ENCODE peak calls at places on chromosomes 3 and 15, in four cellular contexts. One of them, this sample, is unnamed.

GRCh38 chr3:71441217-71441924 is 142.2 kb downstream of the FOXP1 start:
- DNase-seq in upper lobe of right lung: peak; percentile 73
- DNase-seq in mucosa of descending colon: no peak
- DNase-seq in fibroblast of mammary gland: no peak
- DNase-seq in this sample: no peak

GRCh38 chr3:184656991-184657669 is 54.7 kb downstream of the MAGEF1 start:
- DNase-seq in upper lobe of right lung: no peak
- DNase-seq in fibroblast of mammary gland: peak; percentile 85
- DNase-seq in mucosa of descending colon: no peak
- DNase-seq in this sample: peak; percentile 76

GRCh38 chr3:67418539-67419529 is 235.6 kb downstream of the SUCLG2 start:
- DNase-seq in fibroblast of mammary gland: peak; percentile 16
- DNase-seq in upper lobe of right lung: no peak
- DNase-seq in mucosa of descending colon: no peak
- DNase-seq in this sample: no peak

GRCh38 chr3:36063992-36064391 is 316.3 kb upstream of the STAC start:
- DNase-seq in fibroblast of mammary gland: no peak
- DNase-seq in upper lobe of right lung: no peak
- DNase-seq in mucosa of descending colon: no peak
- DNase-seq in this sample: no peak

GRCh38 chr3:85304360-85304964 is 345.7 kb downstream of the CADM2 start:
- DNase-seq in fibroblast of mammary gland: no peak
- DNase-seq in mucosa of descending colon: no peak
- DNase-seq in upper lobe of right lung: no peak
- DNase-seq in this sample: no peak

GRCh38 chr3:123046262-123046873 is 18.8 kb upstream of the SEMA5B start:
- DNase-seq in fibroblast of mammary gland: no peak
- DNase-seq in mucosa of descending colon: no peak
- DNase-seq in upper lobe of right lung: no peak
- DNase-seq in this sample: no peak

GRCh38 chr3:3071136-3071535 is 39.0 kb downstream of the IL5RA start:
- DNase-seq in upper lobe of right lung: no peak
- DNase-seq in mucosa of descending colon: no peak
- DNase-seq in fibroblast of mammary gland: no peak
- DNase-seq in this sample: peak; percentile 17

GRCh38 chr3:79203144-79203519 is 564.7 kb downstream of the ROBO1 start:
- DNase-seq in fibroblast of mammary gland: no peak
- DNase-seq in upper lobe of right lung: no peak
- DNase-seq in mucosa of descending colon: no peak
- DNase-seq in this sample: no peak

GRCh38 chr3:193826126-193826795 is 233.3 kb downstream of the OPA1 start:
- DNase-seq in fibroblast of mammary gland: peak; percentile 80
- DNase-seq in upper lobe of right lung: no peak
- DNase-seq in mucosa of descending colon: peak; percentile 63
- DNase-seq in this sample: peak; percentile 54

GRCh38 chr15:30885814-30886213 is 17.9 kb upstream of the FAN1 start:
- DNase-seq in mucosa of descending colon: peak; percentile 9
- DNase-seq in fibroblast of mammary gland: peak; percentile 14
- DNase-seq in upper lobe of right lung: no peak
- DNase-seq in this sample: peak; percentile 26

GRCh38 chr3:194548346-194549321 is 61.8 kb upstream of the ATP13A3 start:
- DNase-seq in upper lobe of right lung: no peak
- DNase-seq in fibroblast of mammary gland: no peak
- DNase-seq in mucosa of descending colon: no peak
- DNase-seq in this sample: peak; percentile 57

GRCh38 chr3:132785292-132785691 is 63.1 kb upstream of the NPHP3 start:
- DNase-seq in upper lobe of right lung: no peak
- DNase-seq in mucosa of descending colon: no peak
- DNase-seq in fibroblast of mammary gland: peak; percentile 52
- DNase-seq in this sample: peak; percentile 52

GRCh38 chr15:79071901-79072300 is 18.7 kb downstream of the RASGRF1 start:
- DNase-seq in upper lobe of right lung: no peak
- DNase-seq in fibroblast of mammary gland: peak; percentile 22
- DNase-seq in mucosa of descending colon: no peak
- DNase-seq in this sample: peak; percentile 24

GRCh38 chr3:186669378-186670084 is 3.7 kb downstream of the HRG start:
- DNase-seq in fibroblast of mammary gland: no peak
- DNase-seq in mucosa of descending colon: no peak
- DNase-seq in upper lobe of right lung: no peak
- DNase-seq in this sample: no peak

GRCh38 chr15:82108489-82109078 is 62.8 kb upstream of the MEX3B start:
- DNase-seq in fibroblast of mammary gland: peak; percentile 35
- DNase-seq in mucosa of descending colon: peak; percentile 78
- DNase-seq in upper lobe of right lung: peak; percentile 82
- DNase-seq in this sample: peak; percentile 58

GRCh38 chr3:134486577-134487041 is 752 bp downstream of the CEP63 start:
- DNase-seq in upper lobe of right lung: no peak
- DNase-seq in mucosa of descending colon: no peak
- DNase-seq in fibroblast of mammary gland: peak; percentile 69
- DNase-seq in this sample: peak; percentile 56

GRCh38 chr3:108106449-108106848 is 15.6 kb upstream of the CD47 start:
- DNase-seq in mucosa of descending colon: no peak
- DNase-seq in upper lobe of right lung: no peak
- DNase-seq in fibroblast of mammary gland: no peak
- DNase-seq in this sample: no peak

GRCh38 chr15:34206016-34206415 is 3.9 kb downstream of the KATNBL1 start:
- DNase-seq in mucosa of descending colon: no peak
- DNase-seq in fibroblast of mammary gland: peak; percentile 33
- DNase-seq in upper lobe of right lung: no peak
- DNase-seq in this sample: no peak

GRCh38 chr3:53171827-53172505 is 11.0 kb downstream of the PRKCD start:
- DNase-seq in mucosa of descending colon: no peak
- DNase-seq in upper lobe of right lung: no peak
- DNase-seq in fibroblast of mammary gland: no peak
- DNase-seq in this sample: no peak

GRCh38 chr3:177470200-177470941 is 273.1 kb upstream of the TBL1XR1 start:
- DNase-seq in upper lobe of right lung: no peak
- DNase-seq in fibroblast of mammary gland: no peak
- DNase-seq in mucosa of descending colon: no peak
- DNase-seq in this sample: no peak

GRCh38 chr3:120298996-120299395 is 14.0 kb upstream of the GPR156 start:
- DNase-seq in mucosa of descending colon: no peak
- DNase-seq in upper lobe of right lung: no peak
- DNase-seq in fibroblast of mammary gland: no peak
- DNase-seq in this sample: no peak

GRCh38 chr15:82081904-82082810 is 36.3 kb upstream of the MEX3B start:
- DNase-seq in fibroblast of mammary gland: peak; percentile 77
- DNase-seq in mucosa of descending colon: no peak
- DNase-seq in upper lobe of right lung: no peak
- DNase-seq in this sample: peak; percentile 61

GRCh38 chr3:60047426-60048200 is 997.8 kb upstream of the CFAP20DC start:
- DNase-seq in mucosa of descending colon: no peak
- DNase-seq in upper lobe of right lung: no peak
- DNase-seq in fibroblast of mammary gland: no peak
- DNase-seq in this sample: no peak

GRCh38 chr15:62326460-62327011 is 161.5 kb upstream of the C2CD4B start:
- DNase-seq in fibroblast of mammary gland: no peak
- DNase-seq in upper lobe of right lung: no peak
- DNase-seq in mucosa of descending colon: no peak
- DNase-seq in this sample: peak; percentile 6

GRCh38 chr15:29690765-29691475 is 131.3 kb downstream of the TJP1 start:
- DNase-seq in mucosa of descending colon: no peak
- DNase-seq in upper lobe of right lung: no peak
- DNase-seq in fibroblast of mammary gland: peak; percentile 34
- DNase-seq in this sample: no peak

GRCh38 chr15:79939399-79939798 is 31.6 kb downstream of the BCL2A1 start:
- DNase-seq in mucosa of descending colon: no peak
- DNase-seq in fibroblast of mammary gland: no peak
- DNase-seq in upper lobe of right lung: no peak
- DNase-seq in this sample: no peak

GRCh38 chr15:91634163-91634562 is 219.3 kb upstream of the SLCO3A1 start:
- DNase-seq in mucosa of descending colon: no peak
- DNase-seq in upper lobe of right lung: no peak
- DNase-seq in fibroblast of mammary gland: no peak
- DNase-seq in this sample: no peak

GRCh38 chr15:77696871-77697270 is 64.2 kb upstream of the LINGO1 start:
- DNase-seq in mucosa of descending colon: no peak
- DNase-seq in fibroblast of mammary gland: no peak
- DNase-seq in upper lobe of right lung: no peak
- DNase-seq in this sample: no peak

GRCh38 chr3:48684480-48685143 is 1.1 kb downstream of the NCKIPSD start:
- DNase-seq in fibroblast of mammary gland: peak; percentile 39
- DNase-seq in upper lobe of right lung: no peak
- DNase-seq in mucosa of descending colon: peak; percentile 36
- DNase-seq in this sample: peak; percentile 50

GRCh38 chr3:17194116-17194515 is 309.4 kb downstream of the PLCL2 start:
- DNase-seq in fibroblast of mammary gland: no peak
- DNase-seq in mucosa of descending colon: no peak
- DNase-seq in upper lobe of right lung: no peak
- DNase-seq in this sample: no peak

GRCh38 chr3:161851941-161852566 is 355.4 kb downstream of the OTOL1 start:
- DNase-seq in mucosa of descending colon: peak; percentile 74
- DNase-seq in upper lobe of right lung: peak; percentile 65
- DNase-seq in fibroblast of mammary gland: peak; percentile 59
- DNase-seq in this sample: peak; percentile 57

DNA sequence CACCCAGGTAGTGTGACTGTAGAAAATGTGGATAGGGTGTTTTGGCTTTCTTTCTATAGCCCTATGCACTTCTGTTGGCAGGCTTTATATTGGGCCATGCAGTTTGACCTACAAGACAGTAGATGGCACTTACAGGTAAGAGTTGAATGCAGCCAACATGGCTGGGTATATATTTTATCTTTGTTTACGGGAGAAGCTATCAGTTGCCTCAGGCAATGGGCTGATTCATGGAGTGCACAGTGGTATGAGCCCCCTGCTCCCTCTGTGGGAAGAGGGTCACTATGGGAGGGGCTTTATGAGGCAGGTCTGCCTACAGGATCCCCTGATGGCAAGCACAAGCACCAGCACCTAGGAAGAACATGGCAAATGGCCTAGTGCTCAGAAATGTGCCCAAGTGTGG is 301.2 kb upstream of the CDIN1 start:
- DNase-seq in fibroblast of mammary gland: peak; percentile 56
- DNase-seq in mucosa of descending colon: no peak
- DNase-seq in upper lobe of right lung: no peak
- DNase-seq in this sample: peak; percentile 24
- TF ChIP-seq CTCF in fibroblast of mammary gland: peak; percentile 45
- TF ChIP-seq CTCF in mucosa of descending colon: no peak
- TF ChIP-seq CTCF in upper lobe of right lung: no peak
- TF ChIP-seq CTCF in this sample: peak; percentile 17

GRCh38 chr3:170052398-170052797 is 14.6 kb downstream of the GPR160 start:
- DNase-seq in mucosa of descending colon: no peak
- DNase-seq in upper lobe of right lung: no peak
- DNase-seq in fibroblast of mammary gland: no peak
- DNase-seq in this sample: no peak

GRCh38 chr3:170055209-170055608 is 17.4 kb downstream of the GPR160 start:
- DNase-seq in fibroblast of mammary gland: peak; percentile 44
- DNase-seq in upper lobe of right lung: no peak
- DNase-seq in mucosa of descending colon: no peak
- DNase-seq in this sample: no peak

GRCh38 chr3:170057550-170057949 is 19.8 kb downstream of the GPR160 start:
- DNase-seq in mucosa of descending colon: no peak
- DNase-seq in fibroblast of mammary gland: no peak
- DNase-seq in upper lobe of right lung: no peak
- DNase-seq in this sample: no peak

GRCh38 chr3:170056710-170057454 is 19.1 kb downstream of the GPR160 start:
- DNase-seq in upper lobe of right lung: no peak
- DNase-seq in mucosa of descending colon: no peak
- DNase-seq in fibroblast of mammary gland: no peak
- DNase-seq in this sample: no peak

DNA sequence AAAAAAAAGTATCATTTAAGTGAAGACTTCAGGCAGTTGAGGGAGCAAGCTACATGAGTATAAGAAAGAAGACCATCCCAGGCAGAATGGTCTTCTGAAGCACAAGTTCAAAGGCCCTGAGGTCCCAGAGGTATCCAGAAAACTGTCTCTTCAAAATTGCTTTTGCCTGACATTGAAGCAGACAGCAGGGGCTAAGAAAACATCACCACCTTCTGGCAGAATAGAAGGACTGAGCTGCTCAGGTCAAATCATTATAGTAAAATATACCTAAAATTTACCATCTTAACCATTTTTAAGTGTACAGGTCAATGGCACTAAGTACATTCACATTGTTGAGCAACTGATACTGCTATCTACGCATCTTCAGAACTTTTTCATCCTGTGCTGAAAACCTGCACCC is 16.4 kb downstream of the GPR160 start:
- DNase-seq in upper lobe of right lung: no peak
- DNase-seq in mucosa of descending colon: no peak
- DNase-seq in fibroblast of mammary gland: no peak
- DNase-seq in this sample: peak; percentile 24
- TF ChIP-seq CTCF in upper lobe of right lung: no peak
- TF ChIP-seq CTCF in mucosa of descending colon: no peak
- TF ChIP-seq CTCF in fibroblast of mammary gland: peak; percentile 39
- TF ChIP-seq CTCF in this sample: peak; percentile 48

GRCh38 chr3:152960684-152961083 is 125.8 kb downstream of the P2RY1 start:
- DNase-seq in upper lobe of right lung: no peak
- DNase-seq in fibroblast of mammary gland: no peak
- DNase-seq in mucosa of descending colon: no peak
- DNase-seq in this sample: no peak

GRCh38 chr3:152957488-152957887 is 122.6 kb downstream of the P2RY1 start:
- DNase-seq in mucosa of descending colon: no peak
- DNase-seq in fibroblast of mammary gland: no peak
- DNase-seq in upper lobe of right lung: no peak
- DNase-seq in this sample: no peak

GRCh38 chr3:152964901-152965609 is 130.1 kb downstream of the P2RY1 start:
- DNase-seq in upper lobe of right lung: no peak
- DNase-seq in mucosa of descending colon: no peak
- DNase-seq in fibroblast of mammary gland: no peak
- DNase-seq in this sample: no peak

DNA sequence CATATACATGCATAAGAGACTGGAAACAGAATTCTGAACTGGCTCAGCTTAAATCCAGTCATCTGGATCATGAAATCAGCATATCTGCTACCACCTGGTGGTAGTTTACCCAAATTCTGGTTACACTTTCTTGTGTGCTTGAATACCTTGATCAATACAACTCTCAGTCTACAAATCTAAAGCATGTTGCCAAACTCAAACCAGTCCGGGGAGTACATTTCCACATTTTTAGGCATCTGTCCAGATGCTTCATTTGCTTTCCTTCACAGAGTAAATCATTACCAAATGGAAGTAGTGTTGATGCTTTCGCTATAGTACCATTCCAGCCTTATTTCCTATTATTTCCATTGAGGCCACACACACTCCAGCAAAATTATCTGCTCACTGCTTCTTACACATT is 126.4 kb downstream of the P2RY1 start:
- DNase-seq in fibroblast of mammary gland: peak; percentile 49
- DNase-seq in mucosa of descending colon: peak; percentile 64
- DNase-seq in upper lobe of right lung: no peak
- DNase-seq in this sample: peak; percentile 22
- TF ChIP-seq CTCF in fibroblast of mammary gland: peak; percentile 48
- TF ChIP-seq CTCF in mucosa of descending colon: no peak
- TF ChIP-seq CTCF in upper lobe of right lung: peak; percentile 39
- TF ChIP-seq CTCF in this sample: peak; percentile 41

DNA sequence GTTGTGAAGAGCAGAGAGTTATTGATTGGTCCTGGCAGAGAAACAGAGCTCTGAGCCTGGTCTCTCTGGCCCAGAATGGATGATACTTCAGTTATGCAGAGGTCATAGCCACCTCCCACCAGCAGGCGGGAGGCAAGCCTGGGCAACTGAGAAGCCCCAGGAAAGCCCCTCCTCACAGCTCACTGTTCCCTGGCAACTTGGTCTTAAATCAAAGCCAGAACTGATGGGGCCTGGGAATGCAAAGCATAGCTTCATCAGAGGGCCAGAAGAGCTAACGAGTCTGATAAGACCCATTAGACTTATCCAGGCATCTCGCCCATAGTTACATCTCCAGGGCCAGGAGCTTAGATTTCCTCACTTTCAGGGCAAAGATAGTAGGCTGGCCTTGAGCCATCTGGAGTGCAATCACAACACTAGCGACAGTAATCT is 5.5 kb upstream of the COLQ start:
- DNase-seq in upper lobe of right lung: no peak
- DNase-seq in fibroblast of mammary gland: peak; percentile 23
- DNase-seq in mucosa of descending colon: no peak
- DNase-seq in this sample: peak; percentile 29
- TF ChIP-seq CTCF in upper lobe of right lung: no peak
- TF ChIP-seq CTCF in fibroblast of mammary gland: peak; percentile 37
- TF ChIP-seq CTCF in mucosa of descending colon: no peak
- TF ChIP-seq CTCF in this sample: peak; percentile 46

This sample was measured in fibroblast of villous mesenchyme.